ENCODE peak calls at places on chromosomes 13 and 19, in seven cellular contexts. B is IMR-90, U is mesendoderm, Z is neuronal stem cell, G is H1, E is H9, W is trophoblast cell. J is an unnamed sample.

GRCh38 chr13:33228645-33229445 is 56.7 kb downstream of the STARD13 start:
- DNase-seq in Z (no peak), W (peak), E (no peak), G (no peak), U (peak), B (peak), J (peak)

GRCh38 chr19:1164684-1165531 is 9.2 kb downstream of the SBNO2 start:
- DNase-seq in B (no peak), Z (no peak), U (no peak), W (no peak), E (no peak), G (no peak), J (no peak)

GRCh38 chr13:112699318-112699918 is 9.6 kb downstream of the ATP11A start:
- DNase-seq in G (no peak), E (peak), U (no peak), B (no peak), W (no peak), Z (no peak), J (no peak)

GRCh38 chr19:5303208-5303607 is 37.4 kb downstream of the PTPRS start:
- DNase-seq in G (no peak), B (no peak), W (no peak), Z (no peak), U (no peak), E (no peak), J (no peak)

GRCh38 chr19:35712529-35712909 is 5.3 kb upstream of the KMT2B start:
- DNase-seq in G (no peak), W (no peak), Z (no peak), E (no peak), B (no peak), U (no peak), J (no peak)

GRCh38 chr13:23086951-23087350 is 93.8 kb upstream of the SGCG start:
- DNase-seq in E (no peak), W (no peak), Z (no peak), B (no peak), U (peak), G (no peak), J (no peak)

GRCh38 chr19:30450101-30450500 is 77.9 kb downstream of the ZNF536 start:
- DNase-seq in E (peak), Z (peak), W (no peak), U (peak), G (no peak), B (no peak), J (no peak)

GRCh38 chr13:50593228-50593627 is 250.3 kb downstream of the DLEU7 start:
- DNase-seq in Z (no peak), U (no peak), W (no peak), G (no peak), E (no peak), B (no peak), J (no peak)

GRCh38 chr13:110719036-110719710 is 5.7 kb downstream of the ING1 start:
- DNase-seq in W (no peak), G (no peak), U (no peak), B (no peak), E (no peak), Z (no peak), J (no peak)

GRCh38 chr13:73275163-73275562 is 216.4 kb downstream of the KLF5 start:
- DNase-seq in B (no peak), Z (no peak), U (no peak), E (no peak), G (no peak), W (peak), J (no peak)

GRCh38 chr19:17036640-17037039 is 10.0 kb upstream of the CPAMD8 start:
- DNase-seq in G (no peak), U (no peak), W (no peak), Z (no peak), B (no peak), E (no peak), J (no peak)

GRCh38 chr19:50152578-50152977 is 10.5 kb downstream of the IZUMO2 start:
- DNase-seq in E (no peak), B (no peak), W (no peak), Z (no peak), U (no peak), G (no peak), J (no peak)

GRCh38 chr13:24274452-24274971 is 34.9 kb upstream of the C1QTNF9 start:
- DNase-seq in E (no peak), W (peak), Z (no peak), U (no peak), B (peak), G (no peak), J (peak)

GRCh38 chr19:50894478-50895356 is 16.5 kb downstream of the KLK4 start:
- DNase-seq in B (no peak), E (no peak), W (no peak), U (no peak), Z (no peak), G (no peak), J (no peak)

GRCh38 chr13:112103971-112104872 is 37.3 kb downstream of the SOX1 start:
- DNase-seq in W (no peak), Z (peak), U (peak), B (no peak), E (peak), G (peak), J (no peak)

GRCh38 chr13:51838235-51838846 is 6.6 kb downstream of the TMEM272 start:
- DNase-seq in G (no peak), B (peak), U (no peak), Z (no peak), W (no peak), E (peak), J (peak)

GRCh38 chr19:1568320-1569019 is at the start of gene MEX3D:
- DNase-seq in B (peak), W (peak), E (peak), G (peak), U (peak), Z (peak), J (peak)

GRCh38 chr13:114229486-114229885 is 5.2 kb upstream of the CDC16 start:
- DNase-seq in U (no peak), E (no peak), G (no peak), W (no peak), B (no peak), Z (no peak), J (no peak)

GRCh38 chr13:66530686-66531085 is 699.5 kb downstream of the PCDH9 start:
- DNase-seq in B (no peak), E (no peak), Z (no peak), G (no peak), W (no peak), U (no peak), J (no peak)

GRCh38 chr19:53132231-53132991 is at the start of gene ZNF415:
- DNase-seq in E (peak), G (peak), Z (peak), U (peak), B (peak), W (peak), J (peak)

DNA sequence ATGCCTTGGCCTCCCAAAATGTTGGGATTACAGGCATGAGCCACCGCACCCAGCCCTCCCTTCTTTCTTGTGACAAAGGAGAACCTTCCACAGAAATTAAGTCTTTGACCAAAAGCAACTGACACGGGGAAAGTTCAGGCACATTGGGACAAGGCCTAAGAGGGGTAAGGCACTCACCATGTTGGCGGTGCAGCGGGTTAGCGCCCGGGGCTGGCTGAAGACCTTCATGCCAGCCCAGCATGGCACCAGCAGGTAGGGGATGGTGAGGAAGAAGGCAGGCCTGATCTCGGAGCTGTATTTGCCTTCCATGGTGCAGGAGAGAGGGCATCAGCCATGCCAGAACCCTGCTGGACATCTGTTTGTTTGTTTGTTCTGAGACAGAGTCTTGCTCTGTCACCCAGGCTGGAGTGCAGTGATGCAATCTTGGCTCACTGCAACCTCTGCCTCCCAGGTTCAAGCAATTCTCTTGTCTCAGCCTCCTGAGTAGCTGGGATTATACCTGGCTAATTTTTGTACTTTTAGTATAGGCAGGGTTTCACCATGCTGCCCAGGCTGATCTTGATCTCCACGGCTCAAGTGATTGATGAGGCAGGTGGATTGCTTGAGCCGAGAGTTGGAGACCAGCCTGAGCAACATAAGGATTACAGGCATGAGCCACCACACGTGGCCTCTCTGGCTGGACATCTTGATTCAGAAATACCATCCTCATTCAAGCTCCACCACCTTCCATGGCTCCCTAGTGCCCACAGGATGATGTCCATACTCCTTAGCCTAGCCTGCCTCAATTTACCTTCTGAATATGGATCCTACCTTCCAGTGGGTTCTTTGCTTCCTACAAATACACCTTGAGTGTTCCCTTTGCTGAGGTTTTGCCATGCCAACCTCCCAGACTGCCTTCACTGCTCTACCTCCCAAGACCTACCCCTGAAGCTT is 4.4 kb downstream of the TM6SF2 start:
- DNase-seq in G (no peak), B (no peak), Z (no peak), W (no peak), E (no peak), U (no peak), J (no peak)
- H2BK5ac ChIP-seq in G (no peak), B (no peak), Z (no peak), W (no peak), E (no peak), U (no peak), J (no peak)

DNA sequence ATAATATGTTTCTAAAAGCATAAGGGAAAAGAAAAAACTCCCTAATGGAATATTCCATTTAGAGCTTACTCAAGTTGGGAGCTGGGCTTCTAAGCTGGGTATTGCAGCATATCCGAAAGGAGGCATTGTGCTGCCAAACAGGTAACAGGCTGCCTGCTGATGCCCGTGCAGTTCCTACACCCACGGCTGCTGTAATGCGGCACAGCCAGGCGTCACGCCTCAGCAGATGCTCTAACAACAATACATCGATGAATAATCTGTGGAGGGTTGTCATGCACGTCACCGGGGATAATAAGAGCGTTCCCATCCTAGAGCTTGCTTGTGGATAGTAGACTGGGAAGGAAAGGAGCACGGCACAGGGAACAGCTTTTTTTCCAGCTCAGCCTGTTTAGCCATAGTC is 1582.1 kb upstream of the SLC10A2 start:
- DNase-seq in Z (no peak), U (no peak), W (no peak), B (no peak), E (no peak), G (no peak), J (no peak)
- H4K8ac ChIP-seq in Z (no peak), U (no peak), W (no peak), B (no peak), E (no peak), G (no peak), J (no peak)

GRCh38 chr19:7552781-7553180 is 17.3 kb downstream of the PNPLA6 start:
- DNase-seq in W (no peak), G (no peak), Z (no peak), B (no peak), E (no peak), U (no peak), J (no peak)
- H2BK5ac ChIP-seq in W (no peak), G (no peak), Z (no peak), B (no peak), E (no peak), U (no peak), J (no peak)

DNA sequence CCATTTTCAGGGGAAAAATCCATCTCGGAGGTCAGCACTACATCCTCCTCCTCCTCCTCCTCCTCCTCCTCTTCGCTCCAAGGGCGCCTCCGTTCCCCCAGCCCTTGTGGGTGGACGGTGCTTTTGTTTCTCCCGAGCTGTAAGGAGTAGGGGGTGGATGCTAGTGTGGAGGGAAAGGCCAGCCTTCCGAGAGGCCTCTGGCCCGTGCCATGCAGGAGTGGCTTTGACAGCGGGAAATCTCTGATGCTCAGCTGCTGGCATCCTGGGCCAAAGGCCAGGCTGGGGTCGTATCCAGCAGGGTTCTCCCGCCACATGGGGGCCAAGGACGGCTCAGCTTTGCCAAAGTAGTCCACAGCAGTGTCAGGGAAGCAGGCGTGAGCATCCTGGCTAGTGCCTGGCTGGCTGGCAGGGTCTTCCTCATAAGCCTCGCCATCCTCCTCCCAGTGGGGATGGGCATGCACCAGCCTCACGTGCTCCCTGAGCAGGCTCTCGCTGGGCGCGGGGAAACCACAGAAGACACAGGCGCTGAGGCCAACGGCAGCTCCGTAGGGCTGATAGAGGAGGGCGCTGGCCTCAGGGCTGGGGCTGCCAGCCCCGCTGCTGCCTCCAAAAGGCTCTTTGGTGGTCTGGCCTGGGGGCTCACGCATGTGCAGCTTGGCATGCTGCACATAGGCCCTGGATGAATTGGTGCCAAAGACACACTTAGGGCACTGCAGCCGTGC is 10.5 kb downstream of the WIZ start:
- DNase-seq in U (no peak), G (no peak), W (no peak), Z (no peak), B (no peak), E (no peak), J (no peak)
- H4K8ac ChIP-seq in U (no peak), G (no peak), W (no peak), Z (peak), B (no peak), E (no peak), J (no peak)

GRCh38 chr13:64274481-64275217 is 2859.0 kb upstream of the PCDH20 start:
- DNase-seq in W (peak), G (no peak), Z (no peak), U (no peak), B (peak), E (no peak), J (peak)
- H2BK5ac ChIP-seq in W (peak), G (no peak), Z (no peak), U (no peak), B (no peak), E (no peak), J (no peak)

GRCh38 chr13:76696370-76696769 is 189.8 kb downstream of the KCTD12 start:
- DNase-seq in E (no peak), Z (no peak), W (peak), U (peak), B (peak), G (no peak), J (peak)
- H4K8ac ChIP-seq in E (no peak), Z (no peak), W (peak), U (no peak), B (peak), G (no peak), J (peak)

GRCh38 chr19:12833418-12833746 is 997 bp downstream of the RTBDN start:
- DNase-seq in U (no peak), G (peak), E (no peak), Z (no peak), B (no peak), W (no peak), J (no peak)
- H2BK5ac ChIP-seq in U (no peak), G (no peak), E (no peak), Z (no peak), B (no peak), W (no peak), J (no peak)

GRCh38 chr13:45132384-45133064 is 12.2 kb downstream of the GTF2F2 start:
- DNase-seq in G (no peak), E (no peak), U (no peak), Z (no peak), W (no peak), B (no peak), J (no peak)
- H4K8ac ChIP-seq in G (no peak), E (no peak), U (no peak), Z (no peak), W (no peak), B (no peak), J (no peak)